ENCODE peak calls at places on chromosomes 12 and 14, in eight cellular contexts. One of them, this sample, is unnamed.

GRCh38 chr12:53205747-53206146 is 1.3 kb downstream of the ITGB7 start:
- DNase-seq in MM.1S: peak
- DNase-seq in NCI-H510A treated with DMSO at 0.1 percent for 48 hours: no peak
- DNase-seq in NCI-H1417 treated with DMSO at 0.1 percent for 48 hours: no peak
- DNase-seq in activated CD4-positive, alpha-beta memory T cell treated with anti-CD3 and anti-CD28 coated beads, Interleukin-2, amount 10 ng/mL, durations not matched to agents 7 days and 5 days: peak
- DNase-seq in activated T-cell treated with anti-CD3 and anti-CD28 coated beads for 1 hour: peak
- DNase-seq in NCI-H2029: no peak
- DNase-seq in AG10803: peak
- DNase-seq in this sample: peak

GRCh38 chr14:52338282-52338681 is 24.2 kb downstream of the PTGER2 start:
- DNase-seq in MM.1S: no peak
- DNase-seq in NCI-H510A treated with DMSO at 0.1 percent for 48 hours: no peak
- DNase-seq in NCI-H1417 treated with DMSO at 0.1 percent for 48 hours: no peak
- DNase-seq in activated CD4-positive, alpha-beta memory T cell treated with anti-CD3 and anti-CD28 coated beads, Interleukin-2, amount 10 ng/mL, durations not matched to agents 7 days and 5 days: no peak
- DNase-seq in activated T-cell treated with anti-CD3 and anti-CD28 coated beads for 1 hour: no peak
- DNase-seq in NCI-H2029: no peak
- DNase-seq in AG10803: no peak
- DNase-seq in this sample: peak

GRCh38 chr12:71694099-71694820 is 8.4 kb downstream of the TMEM19 start:
- DNase-seq in MM.1S: peak
- DNase-seq in NCI-H510A treated with DMSO at 0.1 percent for 48 hours: no peak
- DNase-seq in NCI-H1417 treated with DMSO at 0.1 percent for 48 hours: no peak
- DNase-seq in activated CD4-positive, alpha-beta memory T cell treated with anti-CD3 and anti-CD28 coated beads, Interleukin-2, amount 10 ng/mL, durations not matched to agents 7 days and 5 days: no peak
- DNase-seq in activated T-cell treated with anti-CD3 and anti-CD28 coated beads for 1 hour: no peak
- DNase-seq in NCI-H2029: no peak
- DNase-seq in AG10803: no peak
- DNase-seq in this sample: no peak

GRCh38 chr14:91315844-91316267 is 71.4 kb upstream of the GPR68 start:
- DNase-seq in MM.1S: peak
- DNase-seq in NCI-H510A treated with DMSO at 0.1 percent for 48 hours: no peak
- DNase-seq in NCI-H1417 treated with DMSO at 0.1 percent for 48 hours: no peak
- DNase-seq in activated CD4-positive, alpha-beta memory T cell treated with anti-CD3 and anti-CD28 coated beads, Interleukin-2, amount 10 ng/mL, durations not matched to agents 7 days and 5 days: peak
- DNase-seq in activated T-cell treated with anti-CD3 and anti-CD28 coated beads for 1 hour: peak
- DNase-seq in NCI-H2029: no peak
- DNase-seq in AG10803: no peak
- DNase-seq in this sample: no peak

GRCh38 chr12:104544836-104545235 is 88.1 kb downstream of the CHST11 start:
- DNase-seq in MM.1S: no peak
- DNase-seq in NCI-H510A treated with DMSO at 0.1 percent for 48 hours: no peak
- DNase-seq in NCI-H1417 treated with DMSO at 0.1 percent for 48 hours: no peak
- DNase-seq in activated CD4-positive, alpha-beta memory T cell treated with anti-CD3 and anti-CD28 coated beads, Interleukin-2, amount 10 ng/mL, durations not matched to agents 7 days and 5 days: no peak
- DNase-seq in activated T-cell treated with anti-CD3 and anti-CD28 coated beads for 1 hour: no peak
- DNase-seq in NCI-H2029: no peak
- DNase-seq in AG10803: no peak
- DNase-seq in this sample: no peak

GRCh38 chr12:79933580-79934264 is 1.2 kb downstream of the PPP1R12A start:
- DNase-seq in MM.1S: peak
- DNase-seq in NCI-H510A treated with DMSO at 0.1 percent for 48 hours: no peak
- DNase-seq in NCI-H1417 treated with DMSO at 0.1 percent for 48 hours: no peak
- DNase-seq in activated CD4-positive, alpha-beta memory T cell treated with anti-CD3 and anti-CD28 coated beads, Interleukin-2, amount 10 ng/mL, durations not matched to agents 7 days and 5 days: peak
- DNase-seq in activated T-cell treated with anti-CD3 and anti-CD28 coated beads for 1 hour: no peak
- DNase-seq in NCI-H2029: peak
- DNase-seq in AG10803: peak
- DNase-seq in this sample: peak

GRCh38 chr14:75077794-75078193 is 8.4 kb downstream of the ZC2HC1C start:
- DNase-seq in MM.1S: no peak
- DNase-seq in NCI-H510A treated with DMSO at 0.1 percent for 48 hours: no peak
- DNase-seq in NCI-H1417 treated with DMSO at 0.1 percent for 48 hours: no peak
- DNase-seq in activated CD4-positive, alpha-beta memory T cell treated with anti-CD3 and anti-CD28 coated beads, Interleukin-2, amount 10 ng/mL, durations not matched to agents 7 days and 5 days: no peak
- DNase-seq in activated T-cell treated with anti-CD3 and anti-CD28 coated beads for 1 hour: no peak
- DNase-seq in NCI-H2029: no peak
- DNase-seq in AG10803: peak
- DNase-seq in this sample: no peak

GRCh38 chr12:77167801-77168200 is 102.4 kb upstream of the E2F7 start:
- DNase-seq in MM.1S: no peak
- DNase-seq in NCI-H510A treated with DMSO at 0.1 percent for 48 hours: no peak
- DNase-seq in NCI-H1417 treated with DMSO at 0.1 percent for 48 hours: no peak
- DNase-seq in activated CD4-positive, alpha-beta memory T cell treated with anti-CD3 and anti-CD28 coated beads, Interleukin-2, amount 10 ng/mL, durations not matched to agents 7 days and 5 days: no peak
- DNase-seq in activated T-cell treated with anti-CD3 and anti-CD28 coated beads for 1 hour: no peak
- DNase-seq in NCI-H2029: no peak
- DNase-seq in AG10803: peak
- DNase-seq in this sample: peak

GRCh38 chr14:99075771-99076370 is 196.1 kb downstream of the BCL11B start:
- DNase-seq in MM.1S: no peak
- DNase-seq in NCI-H510A treated with DMSO at 0.1 percent for 48 hours: no peak
- DNase-seq in NCI-H1417 treated with DMSO at 0.1 percent for 48 hours: no peak
- DNase-seq in activated CD4-positive, alpha-beta memory T cell treated with anti-CD3 and anti-CD28 coated beads, Interleukin-2, amount 10 ng/mL, durations not matched to agents 7 days and 5 days: no peak
- DNase-seq in activated T-cell treated with anti-CD3 and anti-CD28 coated beads for 1 hour: no peak
- DNase-seq in NCI-H2029: no peak
- DNase-seq in AG10803: peak
- DNase-seq in this sample: no peak

GRCh38 chr12:116975779-116976393 is 65.1 kb downstream of the FBXW8 start:
- DNase-seq in MM.1S: no peak
- DNase-seq in NCI-H510A treated with DMSO at 0.1 percent for 48 hours: no peak
- DNase-seq in NCI-H1417 treated with DMSO at 0.1 percent for 48 hours: no peak
- DNase-seq in activated CD4-positive, alpha-beta memory T cell treated with anti-CD3 and anti-CD28 coated beads, Interleukin-2, amount 10 ng/mL, durations not matched to agents 7 days and 5 days: no peak
- DNase-seq in activated T-cell treated with anti-CD3 and anti-CD28 coated beads for 1 hour: no peak
- DNase-seq in NCI-H2029: no peak
- DNase-seq in AG10803: peak
- DNase-seq in this sample: peak

GRCh38 chr12:114013601-114014345 is 47.6 kb upstream of the RBM19 start:
- DNase-seq in MM.1S: no peak
- DNase-seq in NCI-H510A treated with DMSO at 0.1 percent for 48 hours: peak
- DNase-seq in NCI-H1417 treated with DMSO at 0.1 percent for 48 hours: no peak
- DNase-seq in activated CD4-positive, alpha-beta memory T cell treated with anti-CD3 and anti-CD28 coated beads, Interleukin-2, amount 10 ng/mL, durations not matched to agents 7 days and 5 days: no peak
- DNase-seq in activated T-cell treated with anti-CD3 and anti-CD28 coated beads for 1 hour: no peak
- DNase-seq in NCI-H2029: peak
- DNase-seq in AG10803: peak
- DNase-seq in this sample: peak

GRCh38 chr12:92062539-92063493 is 82.8 kb downstream of the BTG1 start:
- DNase-seq in MM.1S: no peak
- DNase-seq in NCI-H510A treated with DMSO at 0.1 percent for 48 hours: no peak
- DNase-seq in NCI-H1417 treated with DMSO at 0.1 percent for 48 hours: no peak
- DNase-seq in activated CD4-positive, alpha-beta memory T cell treated with anti-CD3 and anti-CD28 coated beads, Interleukin-2, amount 10 ng/mL, durations not matched to agents 7 days and 5 days: no peak
- DNase-seq in activated T-cell treated with anti-CD3 and anti-CD28 coated beads for 1 hour: no peak
- DNase-seq in NCI-H2029: no peak
- DNase-seq in AG10803: no peak
- DNase-seq in this sample: no peak